ENCODE peak calls at places on chromosome 4, in ten cellular contexts. P is Kasumi-1, A is ovary, U is fibroblast of the aortic adventitia, K is NAMALWA, L is NCI-H1092, O is NCI-H460, D is psoas muscle, R is brain microvascular endothelial cell, V is aorta. X is an unnamed sample.

GRCh38 chr4:152255437-152255836 is 280.5 kb downstream of the FBXW7 start:
- DNase-seq in P (peak; percentile 65), A (no peak), U (no peak), K (no peak), L (peak; percentile 59), O (no peak), D (no peak), R (peak; percentile 33), V (no peak), X (no peak)

GRCh38 chr4:4689694-4690440 is 148.0 kb upstream of the STX18 start:
- DNase-seq in P (no peak), A (no peak), U (no peak), K (no peak), L (no peak), O (no peak), D (no peak), R (no peak), V (no peak), X (no peak)

GRCh38 chr4:61984260-61984909 is 784.3 kb downstream of the ADGRL3 start:
- DNase-seq in P (no peak), A (no peak), U (no peak), K (peak; percentile 10), L (no peak), O (no peak), D (no peak), R (no peak), V (no peak), X (no peak)

GRCh38 chr4:158020734-158021346 is 152.0 kb downstream of the GASK1B start:
- DNase-seq in P (no peak), A (no peak), U (peak; percentile 97), K (no peak), L (no peak), O (peak; percentile 38), D (no peak), R (peak; percentile 73), V (no peak), X (no peak)

GRCh38 chr4:183398298-183399129 is 45.9 kb upstream of the CDKN2AIP start:
- DNase-seq in P (peak; percentile 68), A (peak; percentile 51), U (peak; percentile 64), K (peak; percentile 81), L (peak; percentile 63), O (peak; percentile 62), D (peak; percentile 75), R (peak; percentile 62), V (peak; percentile 88), X (peak; percentile 43)

GRCh38 chr4:95358320-95358889 is 190.4 kb downstream of the UNC5C start:
- DNase-seq in P (no peak), A (no peak), U (no peak), K (no peak), L (no peak), O (no peak), D (no peak), R (no peak), V (no peak), X (no peak)

GRCh38 chr4:147821555-147821954 is 89.7 kb downstream of the ARHGAP10 start:
- DNase-seq in P (no peak), A (no peak), U (no peak), K (no peak), L (no peak), O (no peak), D (no peak), R (no peak), V (no peak), X (no peak)

GRCh38 chr4:140641789-140642439 is 73.2 kb upstream of the UCP1 start:
- DNase-seq in P (no peak), A (peak; percentile 69), U (no peak), K (no peak), L (no peak), O (no peak), D (no peak), R (no peak), V (no peak), X (no peak)

GRCh38 chr4:81811562-81812293 is 340.0 kb upstream of the RASGEF1B start:
- DNase-seq in P (no peak), A (no peak), U (no peak), K (no peak), L (no peak), O (no peak), D (no peak), R (no peak), V (no peak), X (no peak)